ENCODE peak calls at places on chromosome 9, in four cellular contexts. V, Y, B and X are unnamed samples.

GRCh38 chr9:88852794-88853193 is 138.5 kb upstream of the S1PR3 start:
- DNase-seq in V (no peak), Y (no peak), B (peak; percentile 94), X (peak; percentile 97)

GRCh38 chr9:96604005-96604320 is 15.7 kb downstream of the CDC14B start:
- DNase-seq in V (no peak), Y (no peak), B (peak; percentile 72), X (no peak)

GRCh38 chr9:120366646-120367019 is 213.3 kb downstream of the CDK5RAP2 start:
- DNase-seq in V (no peak), Y (peak; percentile 54), B (peak; percentile 89), X (peak; percentile 85)

GRCh38 chr9:93263334-93264229 is 79.6 kb downstream of the WNK2 start:
- DNase-seq in V (peak; percentile 8), Y (no peak), B (no peak), X (no peak)

GRCh38 chr9:15293727-15294405 is 13.2 kb downstream of the TTC39B start:
- DNase-seq in V (peak; percentile 32), Y (no peak), B (peak; percentile 68), X (peak; percentile 59)

GRCh38 chr9:120982851-120983250 is 56.3 kb upstream of the TRAF1 start:
- DNase-seq in V (no peak), Y (no peak), B (peak; percentile 64), X (no peak)

GRCh38 chr9:136741885-136742568 is 713 bp downstream of the LCN10 start:
- DNase-seq in V (no peak), Y (no peak), B (no peak), X (no peak)

GRCh38 chr9:124593080-124594058 is 86.2 kb upstream of the NR5A1 start:
- DNase-seq in V (no peak), Y (peak; percentile 27), B (peak; percentile 30), X (no peak)

GRCh38 chr9:36402536-36402935 is 2.5 kb upstream of the RNF38 start:
- DNase-seq in V (no peak), Y (no peak), B (no peak), X (no peak)

GRCh38 chr9:80650964-80651555 is 1038.3 kb downstream of the TLE1 start:
- DNase-seq in V (no peak), Y (no peak), B (no peak), X (peak; percentile 44)

GRCh38 chr9:16336833-16337232 is 533.6 kb downstream of the BNC2 start:
- DNase-seq in V (no peak), Y (no peak), B (no peak), X (no peak)